ENCODE peak calls at places on chromosomes 13 and 19, in six cellular contexts. E is CD8-positive, alpha-beta T cell; W is fibroblast of villous mesenchyme; U is Peyer's patch; L is GM06990; V is HFFc6. Z is an unnamed sample.
A peak's percentile ranks its signal among the peaks of the same experiment; 100 is the strongest.

GRCh38 chr13:51380269-51380668 is 40.8 kb downstream of the SERPINE3 start:
- DNase-seq in E (no peak), W (no peak), U (no peak), L (no peak), V (no peak), Z (peak; percentile 32)

GRCh38 chr19:58554494-58555368 is at the start of gene CHMP2A:
- DNase-seq in E (peak; percentile 99), W (peak; percentile 98), U (peak; percentile 98), L (peak; percentile 97), V (peak; percentile 97), Z (peak; percentile 96)

GRCh38 chr13:59279024-59279423 is 884.7 kb downstream of the DIAPH3 start:
- DNase-seq in E (no peak), W (no peak), U (no peak), L (no peak), V (no peak), Z (no peak)

GRCh38 chr19:7987084-7987768 is 18.2 kb downstream of the ELAVL1 start:
- DNase-seq in E (no peak), W (no peak), U (no peak), L (no peak), V (no peak), Z (no peak)

GRCh38 chr13:20997301-20998061 is 63.9 kb downstream of the LATS2 start:
- DNase-seq in E (no peak), W (peak; percentile 93), U (no peak), L (no peak), V (peak; percentile 97), Z (peak; percentile 97)

GRCh38 chr13:47112205-47112896 is 215.5 kb upstream of the HTR2A start:
- DNase-seq in E (no peak), W (no peak), U (no peak), L (no peak), V (no peak), Z (no peak)

GRCh38 chr13:91375119-91375729 is 23.2 kb upstream of the GPC5 start:
- DNase-seq in E (no peak), W (no peak), U (no peak), L (no peak), V (no peak), Z (peak; percentile 35)

GRCh38 chr19:51010066-51010795 is 8.8 kb upstream of the KLK8 start:
- DNase-seq in E (no peak), W (no peak), U (no peak), L (no peak), V (no peak), Z (no peak)

GRCh38 chr13:85626603-85627002 is 172.6 kb downstream of the SLITRK6 start:
- DNase-seq in E (no peak), W (no peak), U (no peak), L (no peak), V (no peak), Z (no peak)

GRCh38 chr19:34996978-34997640 is 3.0 kb upstream of the GRAMD1A start:
- DNase-seq in E (no peak), W (no peak), U (no peak), L (no peak), V (no peak), Z (no peak)

GRCh38 chr19:4622695-4623421 is 16.5 kb upstream of the TNFAIP8L1 start:
- DNase-seq in E (no peak), W (no peak), U (no peak), L (no peak), V (no peak), Z (peak; percentile 7)

GRCh38 chr13:80873589-80873988 is 532.7 kb upstream of the SPRY2 start:
- DNase-seq in E (peak; percentile 17), W (no peak), U (no peak), L (no peak), V (no peak), Z (no peak)

GRCh38 chr13:98060282-98060681 is 82.6 kb upstream of the FARP1 start:
- DNase-seq in E (no peak), W (no peak), U (no peak), L (no peak), V (no peak), Z (no peak)

GRCh38 chr13:42110410-42111155 is 62.1 kb downstream of the DGKH start:
- DNase-seq in E (peak; percentile 36), W (peak; percentile 88), U (no peak), L (peak; percentile 34), V (peak; percentile 72), Z (peak; percentile 90)

GRCh38 chr13:98481511-98481951 is 95.4 kb downstream of the STK24 start:
- DNase-seq in E (no peak), W (peak; percentile 95), U (no peak), L (no peak), V (no peak), Z (no peak)

GRCh38 chr19:23378948-23379347 is 16.3 kb downstream of the ZNF91 start:
- DNase-seq in E (no peak), W (peak; percentile 14), U (no peak), L (no peak), V (no peak), Z (no peak)

DNA sequence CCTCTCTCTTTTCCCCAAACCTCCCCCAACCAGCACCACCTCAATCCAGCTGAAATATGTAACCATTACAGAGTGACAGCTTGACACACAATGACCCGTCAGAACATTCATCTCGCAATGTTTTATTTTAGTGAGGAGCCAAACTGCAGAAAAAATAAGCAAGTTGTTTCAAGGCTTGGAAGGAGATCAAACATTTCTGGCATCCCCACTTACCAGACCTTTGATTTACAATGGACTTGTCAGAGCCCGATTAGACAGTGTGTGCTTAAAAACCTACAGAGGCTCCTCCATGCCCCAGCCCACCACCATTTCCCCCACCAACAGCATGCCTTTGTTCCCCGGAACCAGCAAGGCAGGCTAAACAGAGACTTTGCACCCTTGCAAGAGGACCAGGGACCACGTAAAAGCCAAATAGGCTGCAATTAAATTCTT is 382.8 kb upstream of the ZNF507 start:
- DNase-seq in E (no peak), W (no peak), U (no peak), L (no peak), V (no peak), Z (no peak)
- TF ChIP-seq CTCF in E (no peak), W (no peak), U (no peak), L (no peak), V (no peak), Z (no peak)

GRCh38 chr19:48975947-48976847 is 11.1 kb downstream of the FTL start:
- DNase-seq in E (no peak), W (no peak), U (no peak), L (no peak), V (no peak), Z (no peak)
- TF ChIP-seq CTCF in E (no peak), W (peak; percentile 18), U (no peak), L (no peak), V (peak; percentile 62), Z (peak; percentile 23)

DNA sequence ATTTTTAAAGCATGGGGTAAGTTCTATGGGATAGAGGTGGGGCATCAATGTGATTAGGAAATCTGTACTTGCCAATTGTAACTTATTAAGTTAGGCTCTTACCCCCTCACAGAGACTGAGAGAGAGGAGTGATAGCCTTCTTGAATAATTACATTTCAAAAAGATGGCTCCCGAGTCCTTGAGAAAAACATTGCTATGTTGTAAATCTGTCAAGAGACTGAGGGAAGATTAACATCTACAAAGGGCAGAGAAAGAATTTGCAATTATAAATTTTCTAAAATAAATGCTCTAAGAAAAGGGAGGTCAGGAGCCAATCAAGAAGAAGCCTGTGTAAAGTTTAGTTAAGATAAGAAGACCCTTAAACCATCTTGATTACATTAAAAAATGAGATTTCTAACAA is 1570.8 kb downstream of the OLFM4 start:
- DNase-seq in E (no peak), W (no peak), U (no peak), L (no peak), V (no peak), Z (no peak)
- TF ChIP-seq CTCF in E (no peak), W (no peak), U (no peak), L (no peak), V (no peak), Z (no peak)

DNA sequence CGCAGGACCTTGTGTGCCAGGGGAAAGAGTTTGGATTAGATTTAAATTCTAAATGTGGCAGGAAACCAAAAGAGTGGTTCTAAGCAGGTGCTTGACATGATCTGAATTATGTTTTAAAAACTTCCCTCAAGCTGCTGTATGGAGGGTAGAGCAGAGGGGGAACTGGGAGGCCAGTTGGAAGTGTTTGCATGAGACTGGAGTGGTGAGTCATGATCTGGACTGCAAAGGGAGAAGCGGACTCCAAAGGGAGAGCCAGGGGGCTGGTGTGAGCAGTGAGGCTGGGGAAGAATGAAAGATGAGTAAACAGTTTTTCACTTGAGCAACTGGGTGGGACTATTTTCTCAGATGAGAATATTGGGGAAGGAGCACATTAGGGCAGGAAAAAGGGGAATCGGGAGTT is 206.1 kb downstream of the DNAJC15 start:
- DNase-seq in E (no peak), W (peak; percentile 36), U (no peak), L (no peak), V (peak; percentile 70), Z (peak; percentile 83)
- TF ChIP-seq CTCF in E (no peak), W (no peak), U (no peak), L (no peak), V (no peak), Z (no peak)

GRCh38 chr19:18412610-18413239 is 6.5 kb upstream of the SSBP4 start:
- DNase-seq in E (no peak), W (no peak), U (no peak), L (no peak), V (no peak), Z (no peak)

GRCh38 chr19:18406749-18407148 is 9.3 kb upstream of the LRRC25 start:
- DNase-seq in E (no peak), W (no peak), U (no peak), L (no peak), V (no peak), Z (no peak)

DNA sequence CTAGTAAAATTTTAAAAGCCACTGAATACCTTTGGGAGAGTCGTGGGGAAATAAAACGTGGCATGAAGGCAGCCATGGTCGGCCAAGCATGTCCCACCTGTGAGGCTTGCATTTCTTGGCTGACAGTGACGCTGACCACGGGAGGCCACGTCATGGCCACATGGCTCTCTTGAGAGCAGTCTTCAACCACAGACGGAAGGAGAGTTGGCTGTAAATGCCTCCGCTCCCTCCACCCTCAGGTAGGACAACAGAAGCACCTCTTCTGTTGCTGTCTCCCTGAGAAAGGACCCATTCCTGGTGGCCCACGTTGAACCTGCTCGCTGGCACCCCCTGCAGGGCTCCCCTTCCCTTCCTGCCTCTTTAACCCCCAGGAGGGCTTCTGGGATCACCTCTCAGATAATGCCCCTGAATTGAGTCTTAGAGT is 10.6 kb upstream of the LRRC25 start:
- DNase-seq in E (no peak), W (no peak), U (peak; percentile 90), L (peak; percentile 74), V (no peak), Z (no peak)
- TF ChIP-seq CTCF in E (peak; percentile 20), W (peak; percentile 53), U (peak; percentile 49), L (peak; percentile 62), V (peak; percentile 72), Z (peak; percentile 47)

DNA sequence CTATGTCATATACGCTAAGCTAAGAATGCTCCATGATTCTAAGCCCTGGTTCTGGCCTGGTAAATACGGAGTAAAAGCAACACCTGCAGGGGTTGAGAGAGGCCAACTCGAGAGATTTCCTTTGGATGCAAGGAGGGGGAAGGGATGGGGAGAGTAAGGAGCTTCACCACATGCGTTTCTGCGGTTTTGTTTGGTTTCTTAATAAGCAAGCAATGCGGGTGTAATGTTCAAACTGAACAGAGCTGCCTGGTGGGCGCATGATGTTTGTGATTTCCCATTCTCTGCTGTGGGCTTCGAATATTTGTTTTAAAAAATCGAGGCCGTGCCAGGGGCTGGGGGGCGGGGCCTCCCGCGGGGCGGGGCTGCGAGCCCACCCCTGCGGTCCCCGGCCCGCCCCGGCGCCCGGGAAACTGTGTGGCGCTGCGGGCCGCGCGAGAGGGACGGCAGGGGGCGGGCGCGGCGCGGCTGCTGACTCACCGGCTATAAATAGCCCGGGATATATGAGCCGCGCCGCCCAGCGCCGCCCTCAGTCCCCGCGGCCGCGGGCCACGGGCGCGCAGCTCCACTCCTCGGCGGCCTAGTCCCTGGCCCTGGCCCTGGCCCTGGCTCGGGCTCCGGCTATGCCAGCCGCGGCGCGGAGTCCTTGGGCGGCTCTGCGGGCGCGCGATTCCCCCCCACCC is 5.1 kb downstream of the BBC3 start:
- DNase-seq in E (peak; percentile 85), W (peak; percentile 88), U (peak; percentile 87), L (peak; percentile 95), V (peak; percentile 81), Z (peak; percentile 85)
- TF ChIP-seq CTCF in E (peak; percentile 51), W (peak; percentile 14), U (peak; percentile 64), L (no peak), V (peak; percentile 75), Z (peak; percentile 14)

Z was measured in fibroblast of the aortic adventitia.